ENCODE peak calls at places on chromosomes 1 and 21, in seven cellular contexts. J, N, H, I, P, R and A are unnamed samples.

GRCh38 chr21:42080788-42081083 is 9.6 kb downstream of the UMODL1 start:
- DNase-seq in J (no peak), N (no peak), H (peak), I (no peak), P (no peak), R (peak), A (peak)

GRCh38 chr1:5226390-5226704 is 571.9 kb downstream of the AJAP1 start:
- DNase-seq in J (no peak), N (no peak), H (no peak), I (no peak), P (peak), R (no peak), A (no peak)

GRCh38 chr1:248404024-248404423 is 1.2 kb downstream of the OR2T1 start:
- DNase-seq in J (no peak), N (no peak), H (no peak), I (peak), P (peak), R (peak), A (peak)

GRCh38 chr1:10682449-10683365 is 113.7 kb downstream of the CASZ1 start:
- DNase-seq in J (no peak), N (no peak), H (no peak), I (no peak), P (peak), R (peak), A (no peak)

GRCh38 chr1:153958961-153959260 is 499 bp upstream of the CRTC2 start:
- DNase-seq in J (no peak), N (no peak), H (no peak), I (no peak), P (no peak), R (no peak), A (no peak)

GRCh38 chr1:168957818-168958217 is 148.7 kb upstream of the ATP1B1 start:
- DNase-seq in J (no peak), N (no peak), H (no peak), I (no peak), P (no peak), R (no peak), A (no peak)

GRCh38 chr1:217009376-217009775 is 286.1 kb upstream of the ESRRG start:
- DNase-seq in J (no peak), N (no peak), H (no peak), I (no peak), P (no peak), R (no peak), A (no peak)

GRCh38 chr1:41683681-41684500 is 199.4 kb upstream of the EDN2 start:
- DNase-seq in J (no peak), N (no peak), H (no peak), I (no peak), P (peak), R (peak), A (peak)

GRCh38 chr1:157135070-157135469 is 3.1 kb downstream of the ETV3 start:
- DNase-seq in J (no peak), N (no peak), H (no peak), I (no peak), P (no peak), R (no peak), A (no peak)

GRCh38 chr1:203196371-203196770 is 9.9 kb upstream of the CHI3L1 start:
- DNase-seq in J (peak), N (no peak), H (no peak), I (no peak), P (peak), R (no peak), A (peak)

GRCh38 chr1:113940365-113941244 is 11.5 kb downstream of the HIPK1 start:
- DNase-seq in J (no peak), N (no peak), H (no peak), I (no peak), P (no peak), R (no peak), A (no peak)

GRCh38 chr1:38194486-38194885 is 147.9 kb upstream of the POU3F1 start:
- DNase-seq in J (no peak), N (no peak), H (no peak), I (no peak), P (peak), R (no peak), A (no peak)

GRCh38 chr1:205442051-205442721 is 13.7 kb downstream of the BLACAT1 start:
- DNase-seq in J (no peak), N (no peak), H (no peak), I (no peak), P (no peak), R (no peak), A (no peak)

GRCh38 chr1:152884966-152885624 is 7.0 kb downstream of the SMCP start:
- DNase-seq in J (no peak), N (no peak), H (no peak), I (no peak), P (no peak), R (no peak), A (no peak)

GRCh38 chr1:58460469-58460868 is 86.1 kb downstream of the OMA1 start:
- DNase-seq in J (no peak), N (no peak), H (no peak), I (peak), P (no peak), R (peak), A (peak)

GRCh38 chr1:173867141-173867752 is 542 bp downstream of the GAS5 start:
- DNase-seq in J (peak), N (no peak), H (no peak), I (no peak), P (no peak), R (no peak), A (no peak)

GRCh38 chr1:57966751-57967406 is 543.0 kb upstream of the DAB1 start:
- DNase-seq in J (peak), N (peak), H (no peak), I (peak), P (peak), R (no peak), A (no peak)

GRCh38 chr1:48205547-48205946 is 17.0 kb upstream of the SLC5A9 start:
- DNase-seq in J (no peak), N (no peak), H (no peak), I (no peak), P (no peak), R (no peak), A (no peak)
- H2BK120ac ChIP-seq in J (no peak), N (no peak), H (no peak), I (no peak), P (no peak), R (no peak), A (no peak)

DNA sequence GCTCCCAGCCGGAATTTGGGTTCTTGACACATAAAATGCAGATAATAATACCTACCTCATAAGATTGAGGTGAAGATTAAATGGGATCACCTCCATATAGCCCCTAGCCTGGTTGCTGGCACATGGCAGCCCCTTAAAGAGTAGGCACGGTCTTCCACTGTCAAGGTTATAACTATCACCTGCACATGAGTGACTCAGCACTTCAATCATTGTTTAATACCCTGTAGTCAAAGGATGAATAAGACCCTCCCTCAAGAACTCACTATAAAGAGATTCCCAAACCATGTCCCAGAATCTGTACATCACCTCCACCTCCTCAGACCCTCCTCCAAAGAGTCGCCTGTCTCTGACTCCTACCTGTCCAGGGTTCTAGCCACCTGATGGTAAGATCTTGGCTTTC is 6.5 kb upstream of the LMNA start:
- DNase-seq in J (no peak), N (no peak), H (no peak), I (no peak), P (no peak), R (no peak), A (no peak)
- H3K9ac ChIP-seq in J (no peak), N (no peak), H (no peak), I (no peak), P (no peak), R (peak), A (no peak)

GRCh38 chr1:160455153-160455517 is 54.8 kb downstream of the VANGL2 start:
- DNase-seq in J (no peak), N (no peak), H (no peak), I (no peak), P (no peak), R (no peak), A (no peak)

GRCh38 chr1:160451119-160451858 is 50.9 kb downstream of the VANGL2 start:
- DNase-seq in J (no peak), N (no peak), H (no peak), I (no peak), P (no peak), R (no peak), A (no peak)

GRCh38 chr1:160454371-160455152 is 54.2 kb downstream of the VANGL2 start:
- DNase-seq in J (no peak), N (no peak), H (no peak), I (no peak), P (no peak), R (no peak), A (no peak)

GRCh38 chr1:160451859-160452232 is 51.5 kb downstream of the VANGL2 start:
- DNase-seq in J (no peak), N (no peak), H (no peak), I (no peak), P (no peak), R (no peak), A (no peak)

DNA sequence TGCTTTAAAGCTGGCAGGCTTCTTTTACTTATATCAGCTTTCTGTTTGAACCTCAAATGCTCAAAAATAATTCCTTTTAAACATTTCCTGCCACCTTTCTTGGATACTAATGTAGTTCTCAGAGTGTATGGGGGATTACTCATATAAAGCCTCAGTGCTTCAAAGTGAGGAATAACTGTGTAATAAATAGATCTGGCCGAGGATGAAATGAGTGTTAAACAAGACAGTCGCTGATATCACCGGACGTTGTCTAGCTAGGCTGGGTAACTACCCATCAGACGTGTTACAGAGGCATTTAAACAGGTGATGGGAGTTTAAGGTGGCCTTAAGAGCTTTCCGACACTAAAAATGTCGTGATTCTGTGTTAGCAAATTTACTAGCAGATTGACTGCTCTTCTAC is 53.1 kb downstream of the VANGL2 start:
- DNase-seq in J (no peak), N (no peak), H (no peak), I (no peak), P (no peak), R (no peak), A (no peak)
- H2BK120ac ChIP-seq in J (no peak), N (no peak), H (no peak), I (no peak), P (no peak), R (no peak), A (no peak)

DNA sequence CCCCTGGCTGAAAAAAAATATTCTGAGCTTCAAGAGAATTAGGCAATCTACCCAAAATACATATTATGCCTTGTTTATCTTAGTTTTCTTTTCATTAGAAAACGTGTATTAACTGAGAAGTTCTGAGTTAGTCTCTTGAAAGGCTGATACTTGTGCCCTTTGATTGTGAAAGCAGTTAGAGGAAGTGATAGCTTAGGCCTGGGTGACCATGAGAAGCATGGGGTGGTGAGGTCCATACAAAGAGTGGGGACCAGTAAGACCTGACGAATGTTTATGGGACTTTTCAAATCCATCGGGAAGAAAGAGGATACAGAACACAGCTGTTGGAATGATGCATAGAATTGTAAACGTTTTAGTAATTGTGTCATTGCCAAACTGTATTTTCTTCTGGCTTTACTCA is 259.8 kb downstream of the LMO4 start:
- DNase-seq in J (no peak), N (no peak), H (no peak), I (no peak), P (no peak), R (peak), A (peak)
- H3K9ac ChIP-seq in J (no peak), N (no peak), H (no peak), I (no peak), P (no peak), R (no peak), A (no peak)

GRCh38 chr1:56081151-56081550 is 498.2 kb downstream of the PLPP3 start:
- DNase-seq in J (no peak), N (no peak), H (peak), I (no peak), P (no peak), R (peak), A (peak)
- H2BK120ac ChIP-seq in J (no peak), N (no peak), H (no peak), I (no peak), P (no peak), R (no peak), A (peak)